ENCODE peak calls at places on chromosome 7, in four cellular contexts. One of them, this sample, is unnamed.

GRCh38 chr7:2709553-2710165 is 21.7 kb downstream of the AMZ1 start:
- DNase-seq in T-helper 2 cell: peak
- DNase-seq in kidney epithelial cell: no peak
- DNase-seq in prostate gland: peak
- DNase-seq in this sample: no peak

GRCh38 chr7:105277341-105277740 is 111.4 kb downstream of the SRPK2 start:
- DNase-seq in T-helper 2 cell: no peak
- DNase-seq in kidney epithelial cell: peak
- DNase-seq in prostate gland: no peak
- DNase-seq in this sample: peak

GRCh38 chr7:151876112-151876898 is 610 bp downstream of the PRKAG2 start:
- DNase-seq in prostate gland: peak
- DNase-seq in T-helper 2 cell: peak
- DNase-seq in kidney epithelial cell: no peak
- DNase-seq in this sample: no peak

GRCh38 chr7:70582921-70583895 is 548.7 kb upstream of the GALNT17 start:
- DNase-seq in prostate gland: no peak
- DNase-seq in T-helper 2 cell: no peak
- DNase-seq in kidney epithelial cell: no peak
- DNase-seq in this sample: no peak

GRCh38 chr7:154409703-154410311 is 357.6 kb downstream of the DPP6 start:
- DNase-seq in kidney epithelial cell: no peak
- DNase-seq in T-helper 2 cell: peak
- DNase-seq in prostate gland: no peak
- DNase-seq in this sample: no peak

GRCh38 chr7:143735962-143736361 is 21.5 kb downstream of the CTAGE6 start:
- DNase-seq in kidney epithelial cell: no peak
- DNase-seq in prostate gland: no peak
- DNase-seq in T-helper 2 cell: no peak
- DNase-seq in this sample: no peak

GRCh38 chr7:50226669-50227068 is 77.8 kb upstream of the IKZF1 start:
- DNase-seq in kidney epithelial cell: no peak
- DNase-seq in T-helper 2 cell: peak
- DNase-seq in prostate gland: no peak
- DNase-seq in this sample: no peak

GRCh38 chr7:130063036-130063435 is 7.3 kb upstream of the KLHDC10 start:
- DNase-seq in prostate gland: no peak
- DNase-seq in kidney epithelial cell: no peak
- DNase-seq in T-helper 2 cell: peak
- DNase-seq in this sample: no peak

GRCh38 chr7:149743481-149743880 is 29.9 kb downstream of the ZNF467 start:
- DNase-seq in T-helper 2 cell: no peak
- DNase-seq in prostate gland: no peak
- DNase-seq in kidney epithelial cell: no peak
- DNase-seq in this sample: no peak

GRCh38 chr7:38182450-38182849 is 4.4 kb downstream of the STARD3NL start:
- DNase-seq in prostate gland: no peak
- DNase-seq in T-helper 2 cell: no peak
- DNase-seq in kidney epithelial cell: no peak
- DNase-seq in this sample: no peak

This sample was measured in epithelial cell of proximal tubule.